ENCODE peak calls at places on chromosomes 12 and 14, in six cellular contexts. B, E, R, P, F and N are unnamed samples.

GRCh38 chr14:99644723-99645544 is at the start of gene HHIPL1:
- DNase-seq in E (no peak), B (no peak), F (no peak), P (no peak), R (peak; percentile 88), N (no peak)

GRCh38 chr12:49198431-49199155 is 9.7 kb upstream of the TUBA1A start:
- DNase-seq in F (no peak), E (no peak), B (no peak), R (no peak), P (no peak), N (no peak)

GRCh38 chr12:99505805-99506204 is 141.7 kb upstream of the GARIN6 start:
- DNase-seq in R (no peak), P (no peak), F (no peak), B (no peak), E (no peak), N (no peak)

GRCh38 chr12:80622271-80622670 is 85.2 kb upstream of the MYF6 start:
- DNase-seq in B (no peak), R (no peak), E (no peak), F (no peak), P (no peak), N (no peak)

GRCh38 chr14:101907619-101908018 is 56.8 kb upstream of the DYNC1H1 start:
- DNase-seq in F (no peak), P (no peak), E (no peak), B (no peak), R (no peak), N (no peak)

GRCh38 chr12:121005346-121005815 is 10.9 kb downstream of the C12orf43 start:
- DNase-seq in B (peak; percentile 57), P (peak; percentile 78), R (peak; percentile 85), F (peak; percentile 59), E (no peak), N (peak; percentile 59)

GRCh38 chr12:123771261-123771660 is 9.2 kb downstream of the DNAH10 start:
- DNase-seq in R (no peak), P (no peak), F (no peak), E (no peak), B (no peak), N (no peak)

GRCh38 chr14:75044760-75045159 is 6.5 kb downstream of the MLH3 start:
- DNase-seq in R (no peak), E (no peak), F (no peak), P (no peak), B (no peak), N (no peak)

GRCh38 chr12:77938301-77938700 is 107.6 kb downstream of the NAV3 start:
- DNase-seq in B (no peak), R (no peak), E (no peak), P (no peak), F (no peak), N (no peak)

GRCh38 chr12:49881400-49882247 is 22.1 kb downstream of the FAIM2 start:
- DNase-seq in B (no peak), F (peak; percentile 35), E (peak; percentile 29), R (no peak), P (no peak), N (no peak)

GRCh38 chr12:120214626-120215356 is 13.9 kb upstream of the RPLP0 start:
- DNase-seq in E (no peak), B (no peak), F (no peak), P (no peak), R (peak; percentile 70), N (no peak)

GRCh38 chr12:114864688-114865685 is 181.0 kb upstream of the TBX3 start:
- DNase-seq in B (no peak), E (no peak), R (no peak), F (no peak), P (no peak), N (no peak)

GRCh38 chr14:48096869-48097268 is 421.5 kb upstream of the MDGA2 start:
- DNase-seq in F (no peak), P (no peak), E (no peak), B (no peak), R (no peak), N (no peak)

GRCh38 chr14:90381999-90382451 is 14.8 kb upstream of the CALM1 start:
- DNase-seq in B (no peak), F (no peak), R (peak; percentile 64), E (peak; percentile 81), P (peak; percentile 93), N (peak; percentile 55)

GRCh38 chr12:124098887-124099286 is 125.9 kb downstream of the ZNF664 start:
- DNase-seq in E (no peak), R (no peak), F (no peak), P (no peak), B (no peak), N (no peak)

GRCh38 chr14:50772361-50772760 is 58.6 kb downstream of the NIN start:
- DNase-seq in P (no peak), B (no peak), R (no peak), F (no peak), E (no peak), N (no peak)

GRCh38 chr14:96502621-96503251 is 554 bp downstream of the PAPOLA start:
- DNase-seq in R (peak; percentile 85), E (peak; percentile 84), B (no peak), P (peak; percentile 62), F (peak; percentile 87), N (peak; percentile 26)

GRCh38 chr14:61511558-61511924 is 183.8 kb upstream of the HIF1A start:
- DNase-seq in R (no peak), E (peak; percentile 52), B (no peak), F (no peak), P (no peak), N (no peak)

GRCh38 chr14:52553002-52553670 is 500 bp downstream of the GPR137C start:
- DNase-seq in P (peak; percentile 44), F (peak; percentile 76), E (peak; percentile 66), B (no peak), R (peak; percentile 56), N (no peak)

GRCh38 chr12:97005612-97006011 is 98.6 kb downstream of the NEDD1 start:
- DNase-seq in E (no peak), B (no peak), P (no peak), R (no peak), F (no peak), N (no peak)

GRCh38 chr14:63302135-63302534 is 16.6 kb downstream of the GPHB5 start:
- DNase-seq in E (no peak), P (no peak), B (no peak), R (no peak), F (no peak), N (no peak)

GRCh38 chr12:112370156-112370555 is 12.1 kb downstream of the HECTD4 start:
- DNase-seq in F (no peak), E (no peak), B (no peak), P (no peak), R (no peak), N (no peak)

GRCh38 chr14:55749946-55750345 is 169.9 kb downstream of the KTN1 start:
- DNase-seq in F (no peak), R (no peak), P (no peak), B (no peak), E (no peak), N (no peak)

GRCh38 chr12:104643093-104643646 is 186.4 kb downstream of the CHST11 start:
- DNase-seq in F (no peak), R (no peak), E (no peak), P (no peak), B (no peak), N (no peak)

GRCh38 chr12:104648746-104649145 is 192.0 kb downstream of the CHST11 start:
- DNase-seq in R (no peak), E (no peak), P (no peak), B (no peak), F (no peak), N (no peak)

GRCh38 chr12:104641862-104642261 is 185.1 kb downstream of the CHST11 start:
- DNase-seq in R (no peak), F (no peak), P (no peak), E (peak; percentile 59), B (no peak), N (no peak)

GRCh38 chr12:104649217-104649834 is 192.6 kb downstream of the CHST11 start:
- DNase-seq in P (no peak), E (no peak), B (no peak), R (no peak), F (no peak), N (no peak)

GRCh38 chr12:104643921-104644669 is 187.3 kb downstream of the CHST11 start:
- DNase-seq in E (peak; percentile 61), R (no peak), B (no peak), P (peak; percentile 30), F (no peak), N (no peak)
- H3K4me3 ChIP-seq in E (no peak overlapping the region), R (no peak overlapping the region), B (no peak overlapping the region), P (no peak overlapping the region), F (no peak overlapping the region), N (no peak overlapping the region)

GRCh38 chr12:28223853-28224252 is 33.6 kb downstream of the CCDC91 start:
- DNase-seq in B (no peak), E (no peak), R (no peak), P (no peak), F (no peak), N (no peak)
- H3K4me3 ChIP-seq in B (no peak overlapping the region), E (no peak overlapping the region), R (no peak overlapping the region), P (no peak overlapping the region), F (no peak overlapping the region), N (no peak overlapping the region)

GRCh38 chr12:106308611-106309010 is 6.1 kb downstream of the TCP11L2 start:
- DNase-seq in E (no peak), P (no peak), R (no peak), B (no peak), F (no peak), N (no peak)

GRCh38 chr12:106304797-106305196 is 2.3 kb downstream of the TCP11L2 start:
- DNase-seq in B (no peak), R (no peak), P (no peak), F (no peak), E (no peak), N (no peak)

GRCh38 chr12:106305376-106305775 is 2.8 kb downstream of the TCP11L2 start:
- DNase-seq in P (no peak), R (no peak), E (no peak), B (no peak), F (no peak), N (no peak)

GRCh38 chr12:106309671-106310313 is 7.3 kb downstream of the TCP11L2 start:
- DNase-seq in B (no peak), R (no peak), P (no peak), E (no peak), F (no peak), N (no peak)

DNA sequence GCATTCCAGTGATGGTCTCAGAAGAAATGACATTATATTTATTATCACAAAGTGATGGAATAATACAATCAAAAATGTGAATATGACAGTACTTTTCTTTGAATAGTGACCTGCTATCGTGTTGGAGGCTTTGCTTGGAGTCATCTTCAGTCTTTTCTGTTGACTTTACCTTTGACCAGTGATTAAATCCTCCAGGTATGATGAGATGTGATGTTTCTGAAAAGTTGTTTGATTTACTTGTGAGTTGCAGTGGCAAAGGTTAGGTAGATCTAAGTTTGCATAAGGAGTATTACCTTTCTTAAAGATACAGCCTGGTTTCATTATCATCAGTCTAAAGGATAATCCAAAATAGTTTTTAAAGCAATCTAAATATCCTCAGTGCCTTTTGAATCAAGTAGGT is 4.6 kb downstream of the TCP11L2 start:
- DNase-seq in P (no peak), E (no peak), B (no peak), R (no peak), F (no peak), N (no peak)
- H3K4me3 ChIP-seq in P (no peak overlapping the region), E (no peak overlapping the region), B (no peak overlapping the region), R (no peak overlapping the region), F (no peak overlapping the region), N (no peak overlapping the region)

DNA sequence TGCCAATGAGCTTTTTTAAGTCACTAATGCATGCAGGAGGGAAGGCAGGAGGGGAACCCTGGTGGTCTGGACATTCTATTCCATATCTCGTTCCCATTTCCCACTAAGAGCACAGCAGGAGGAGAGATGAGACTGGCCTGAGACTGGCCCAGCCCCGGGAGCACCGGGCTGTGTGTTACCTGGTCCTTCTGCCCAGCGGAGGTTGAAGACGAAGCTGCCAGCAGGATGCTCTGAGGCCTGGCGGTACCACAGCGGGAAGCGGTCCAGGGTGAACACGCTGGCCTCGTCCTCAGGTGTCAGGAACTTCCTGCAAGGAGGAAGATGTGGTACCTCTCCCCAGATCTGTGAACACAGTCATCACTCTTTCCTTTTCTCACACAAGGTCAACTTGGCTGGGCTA is 23.9 kb downstream of the LRTM2 start:
- DNase-seq in B (no peak), E (peak; percentile 36), P (no peak), R (peak; percentile 68), F (peak; percentile 64), N (no peak)
- H3K4me3 ChIP-seq in B (no peak overlapping the region), E (no peak overlapping the region), P (no peak overlapping the region), R (no peak overlapping the region), F (no peak overlapping the region), N (no peak overlapping the region)